ENCODE peak calls at places on chromosomes 7 and 10, in six cellular contexts. T, H, W, F, Y and M are unnamed samples.

GRCh38 chr7:159098795-159099194 is 45.9 kb downstream of the VIPR2 start:
- DNase-seq in F (no peak), Y (no peak), H (peak; percentile 64), W (no peak), T (no peak), M (no peak)

GRCh38 chr10:19488592-19489280 is 327.5 kb upstream of the PLXDC2 start:
- DNase-seq in T (no peak), W (no peak), H (peak; percentile 76), F (no peak), Y (peak; percentile 3), M (peak; percentile 8)

GRCh38 chr7:108287857-108288256 is 157.7 kb upstream of the LAMB4 start:
- DNase-seq in W (no peak), F (no peak), T (no peak), H (no peak), Y (no peak), M (no peak)

GRCh38 chr7:138388673-138389491 is 71.2 kb upstream of the TRIM24 start:
- DNase-seq in Y (no peak), T (no peak), F (no peak), W (no peak), H (no peak), M (no peak)

GRCh38 chr7:105580022-105580740 is 1.1 kb downstream of the EFCAB10 start:
- DNase-seq in W (no peak), H (no peak), Y (no peak), F (no peak), T (no peak), M (no peak)

GRCh38 chr10:58782876-58783859 is 270.5 kb downstream of the BICC1 start:
- DNase-seq in H (peak; percentile 79), W (no peak), Y (peak; percentile 61), T (no peak), F (no peak), M (peak; percentile 76)

GRCh38 chr10:84333864-84334451 is 5.6 kb downstream of the CCSER2 start:
- DNase-seq in Y (no peak), H (no peak), F (no peak), W (peak; percentile 62), T (no peak), M (no peak)

GRCh38 chr10:129916506-129916995 is 47.5 kb downstream of the EBF3 start:
- DNase-seq in F (no peak), H (peak; percentile 16), Y (no peak), T (no peak), W (no peak), M (no peak)

GRCh38 chr10:44983895-44984278 is 5.3 kb upstream of the DEPP1 start:
- DNase-seq in T (no peak), H (no peak), W (peak; percentile 47), F (no peak), Y (no peak), M (no peak)